ENCODE peak calls at places on chromosomes 6 and 20, in four cellular contexts. T, W, K and Y are unnamed samples. For H3K27me3, the result is how much of the 10 kb centered on the place peaks cover.

GRCh38 chr20:46206025-46206424 is 87.9 kb downstream of the CD40 start:
- DNase-seq in W (peak), T (no peak), K (no peak), Y (peak)

GRCh38 chr6:158897236-158897635 is 78.1 kb upstream of the EZR start:
- DNase-seq in K (no peak), T (no peak), W (no peak), Y (no peak)

GRCh38 chr6:27562027-27562410 is 89.1 kb upstream of the ZNF184 start:
- DNase-seq in K (no peak), T (no peak), W (no peak), Y (no peak)

GRCh38 chr6:113875470-113875869 is 18.3 kb downstream of the MARCKS start:
- DNase-seq in K (no peak), W (no peak), T (no peak), Y (no peak)

GRCh38 chr6:46704562-46704961 is 16.9 kb downstream of the TDRD6 start:
- DNase-seq in W (no peak), T (no peak), K (no peak), Y (no peak)

GRCh38 chr6:16399198-16399597 is 160.8 kb downstream of the GMPR start:
- DNase-seq in T (no peak), W (no peak), K (no peak), Y (no peak)

GRCh38 chr20:49583669-49584417 is 15.9 kb upstream of the PTGIS start:
- DNase-seq in W (peak), K (no peak), T (no peak), Y (no peak)

GRCh38 chr20:30503992-30504570 is 753.4 kb upstream of the DEFB115 start:
- DNase-seq in K (no peak), T (no peak), W (no peak), Y (no peak)

GRCh38 chr20:46572181-46572580 is 21.7 kb upstream of the OCSTAMP start:
- DNase-seq in K (no peak), T (no peak), W (no peak), Y (peak)

GRCh38 chr6:50185006-50185405 is 135.3 kb upstream of the DEFB112 start:
- DNase-seq in K (no peak), T (no peak), W (no peak), Y (no peak)

GRCh38 chr6:43682724-43683429 is 4.7 kb downstream of the MRPS18A start:
- DNase-seq in W (no peak), K (no peak), T (no peak), Y (no peak)

GRCh38 chr6:44858998-44859397 is 469.1 kb upstream of the RUNX2 start:
- DNase-seq in K (no peak), W (no peak), T (no peak), Y (no peak)

GRCh38 chr20:54048489-54048888 is 21.9 kb downstream of the BCAS1 start:
- DNase-seq in T (no peak), K (no peak), W (no peak), Y (no peak)

GRCh38 chr6:9250852-9251251 is 815.5 kb upstream of the SLC35B3 start:
- DNase-seq in W (no peak), T (no peak), K (no peak), Y (peak)

GRCh38 chr20:31644701-31645100 is 7.0 kb downstream of the COX4I2 start:
- DNase-seq in T (no peak), K (no peak), W (no peak), Y (no peak)

GRCh38 chr20:39853664-39854063 is 835.4 kb downstream of the MAFB start:
- DNase-seq in W (no peak), T (no peak), K (no peak), Y (no peak)

GRCh38 chr20:2101057-2101934 is at the start of gene STK35:
- DNase-seq in K (no peak), W (peak), T (no peak), Y (no peak)

GRCh38 chr6:4607026-4607704 is 169.0 kb upstream of the CDYL start:
- DNase-seq in K (no peak), T (no peak), W (no peak), Y (peak)

GRCh38 chr6:115896538-115897129 is 164.1 kb downstream of the FRK start:
- DNase-seq in K (no peak), W (no peak), T (no peak), Y (no peak)

GRCh38 chr6:57193177-57193576 is 21.1 kb downstream of the BAG2 start:
- DNase-seq in K (no peak), T (no peak), W (no peak), Y (no peak)

GRCh38 chr6:13488015-13488895 is 855 bp upstream of the GFOD1 start:
- DNase-seq in W (peak), T (peak), K (no peak), Y (peak)

GRCh38 chr20:25459916-25460590 is 52.6 kb downstream of the GINS1 start:
- DNase-seq in T (no peak), K (no peak), W (no peak), Y (no peak)

GRCh38 chr20:63490416-63490815 is 8.5 kb downstream of the EEF1A2 start:
- DNase-seq in T (no peak), K (no peak), W (peak), Y (no peak)

GRCh38 chr6:160261120-160261450 is 2.5 kb upstream of the SLC22A2 start:
- DNase-seq in W (no peak), K (no peak), T (no peak), Y (no peak)

GRCh38 chr6:125640441-125641150 is 108.8 kb upstream of the HEY2 start:
- DNase-seq in K (no peak), W (no peak), T (no peak), Y (no peak)

GRCh38 chr6:29680904-29681303 is at the start of gene ZFP57:
- DNase-seq in T (no peak), W (no peak), K (no peak), Y (peak)

GRCh38 chr6:91434135-91434534 is 847.3 kb upstream of the MAP3K7 start:
- DNase-seq in W (no peak), T (no peak), K (no peak), Y (no peak)

GRCh38 chr6:142851601-142852000 is 93.4 kb downstream of the HIVEP2 start:
- DNase-seq in T (no peak), W (no peak), K (no peak), Y (no peak)

GRCh38 chr6:30043744-30044143 is 17.3 kb upstream of the POLR1H start:
- DNase-seq in T (no peak), K (no peak), W (no peak), Y (no peak)

GRCh38 chr20:60427516-60427915 is 469.3 kb downstream of the CDH26 start:
- DNase-seq in K (no peak), T (no peak), W (no peak), Y (no peak)

GRCh38 chr6:11040134-11040533 is 4.0 kb downstream of the ELOVL2 start:
- DNase-seq in T (no peak), W (no peak), K (no peak), Y (no peak)

GRCh38 chr6:160398674-160399271 is 50.6 kb downstream of the SLC22A3 start:
- DNase-seq in K (no peak), T (no peak), W (no peak), Y (no peak)

GRCh38 chr20:62733250-62733842 is 24.7 kb downstream of the NTSR1 start:
- DNase-seq in K (no peak), T (no peak), W (no peak), Y (no peak)

GRCh38 chr20:48728042-48728837 is 99.6 kb downstream of the PREX1 start:
- DNase-seq in K (no peak), T (no peak), W (no peak), Y (no peak)

GRCh38 chr20:48339986-48340884 is 487.6 kb downstream of the PREX1 start:
- DNase-seq in T (no peak), K (no peak), W (no peak), Y (no peak)

GRCh38 chr6:18551228-18551627 is 164.1 kb downstream of the RNF144B start:
- DNase-seq in T (no peak), K (no peak), W (no peak), Y (no peak)

GRCh38 chr6:337782-338464 is 45.6 kb downstream of the DUSP22 start:
- DNase-seq in W (no peak), K (no peak), T (no peak), Y (no peak)

GRCh38 chr6:51526049-51526448 is 561.4 kb downstream of the PKHD1 start:
- DNase-seq in W (no peak), K (no peak), T (no peak), Y (no peak)

GRCh38 chr6:54921891-54922290 is 75.3 kb downstream of the FAM83B start:
- DNase-seq in W (no peak), K (no peak), T (no peak), Y (no peak)

GRCh38 chr6:72636215-72636614 is 14.4 kb downstream of the KCNQ5 start:
- DNase-seq in K (no peak), W (no peak), T (no peak), Y (no peak)
- H3K27ac ChIP-seq in K (no peak), W (no peak), T (no peak), Y (no peak)

GRCh38 chr6:147751232-147751631 is 242.7 kb downstream of the SAMD5 start:
- DNase-seq in T (no peak), W (no peak), K (no peak), Y (no peak)

GRCh38 chr6:147759088-147759487 is 250.6 kb downstream of the SAMD5 start:
- DNase-seq in T (no peak), K (no peak), W (no peak), Y (no peak)

GRCh38 chr6:147758305-147758704 is 249.8 kb downstream of the SAMD5 start:
- DNase-seq in T (no peak), W (no peak), K (no peak), Y (no peak)

GRCh38 chr6:147752686-147753418 is 244.4 kb downstream of the SAMD5 start:
- DNase-seq in K (no peak), W (no peak), T (no peak), Y (no peak)

DNA sequence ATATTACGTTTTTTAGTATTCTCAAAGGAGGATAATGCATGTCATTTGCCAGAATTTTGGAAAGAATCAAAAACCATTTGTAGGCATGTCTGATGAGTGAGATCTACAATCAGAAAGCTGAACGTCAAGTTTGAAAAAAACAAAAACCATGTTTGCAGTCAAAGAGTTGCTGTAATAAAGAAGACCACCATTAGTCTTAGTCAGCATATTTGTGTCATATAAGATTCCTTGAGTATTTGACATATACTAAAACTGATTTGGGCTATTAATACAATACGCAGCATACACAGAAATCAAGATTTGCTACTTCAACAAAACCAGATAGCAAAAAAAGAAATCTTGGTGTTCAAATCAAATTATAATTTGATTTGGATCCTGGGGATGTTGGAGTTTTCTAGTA is 247.5 kb downstream of the SAMD5 start:
- DNase-seq in K (no peak), W (no peak), T (no peak), Y (no peak)
- H3K27me3 ChIP-seq in K (under half), W (under half), T (under half), Y (under half)

GRCh38 chr20:58071500-58071804 is 157.0 kb downstream of the ANKRD60 start:
- DNase-seq in T (no peak), K (no peak), W (no peak), Y (peak)
- H3K27ac ChIP-seq in T (no peak), K (no peak), W (no peak), Y (no peak)

GRCh38 chr20:36313936-36314335 is 7.8 kb downstream of the DLGAP4 start:
- DNase-seq in K (no peak), T (no peak), W (no peak), Y (peak)

GRCh38 chr20:36314734-36315544 is 8.8 kb downstream of the DLGAP4 start:
- DNase-seq in T (peak), K (no peak), W (no peak), Y (peak)

GRCh38 chr20:36313476-36313875 is 7.3 kb downstream of the DLGAP4 start:
- DNase-seq in K (no peak), W (no peak), T (no peak), Y (peak)

GRCh38 chr20:36317675-36318074 is 11.5 kb downstream of the DLGAP4 start:
- DNase-seq in T (no peak), W (no peak), K (no peak), Y (no peak)

GRCh38 chr20:36315545-36316351 is 9.6 kb downstream of the DLGAP4 start:
- DNase-seq in T (no peak), W (no peak), K (no peak), Y (no peak)
- H3K27me3 ChIP-seq in T (under half), W (under half), K (under half), Y (under half)

GRCh38 chr6:155121699-155122098 is 126.6 kb downstream of the TIAM2 start:
- DNase-seq in W (no peak), K (no peak), T (no peak), Y (no peak)
- H3K27ac ChIP-seq in W (no peak), K (no peak), T (no peak), Y (no peak)

DNA sequence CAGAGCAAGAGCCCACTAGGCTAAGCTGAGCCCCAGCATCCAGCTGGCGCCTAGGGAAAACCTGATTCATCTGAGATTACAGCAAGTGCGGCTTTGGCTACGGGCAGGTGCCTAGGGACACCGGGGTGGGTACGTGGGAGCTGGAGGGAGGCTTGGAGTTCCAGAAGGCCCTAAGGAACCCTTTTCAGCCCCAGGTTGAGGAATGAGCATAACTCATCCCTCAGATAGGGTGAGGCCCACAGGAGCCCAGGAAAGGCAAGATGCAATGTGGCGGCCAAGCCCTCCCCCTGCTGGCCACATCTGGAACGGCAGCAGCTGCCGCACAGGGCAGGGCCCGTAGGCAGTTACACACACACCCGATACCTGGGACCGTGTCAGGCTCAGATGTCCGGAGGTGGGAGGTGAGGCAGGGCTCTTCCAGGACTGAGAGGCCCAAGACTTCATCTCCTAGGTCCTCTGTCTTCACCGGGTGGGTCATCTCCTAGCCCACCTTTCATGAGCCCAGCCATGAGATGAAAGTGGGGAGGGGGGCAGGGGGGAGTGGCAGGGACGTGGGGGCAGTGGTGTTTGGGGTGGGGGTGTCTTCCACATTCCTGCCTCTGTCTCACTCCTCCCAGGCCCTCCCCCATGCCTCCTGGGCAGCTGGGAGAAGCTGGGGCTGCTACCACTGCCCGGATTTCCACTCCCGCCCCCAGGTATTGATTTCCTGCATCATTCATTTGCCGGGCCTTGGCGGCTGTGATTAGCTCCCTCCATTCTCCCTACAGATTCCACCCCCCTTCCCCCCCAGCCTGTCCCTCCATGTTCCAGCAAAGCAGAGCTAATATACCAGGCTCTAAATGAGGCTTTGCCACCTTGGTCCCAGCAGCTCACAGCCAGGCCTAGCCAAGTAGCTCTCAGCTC is 5.5 kb downstream of the MDGA1 start:
- DNase-seq in T (peak), K (peak), W (peak), Y (peak)
- H3K27me3 ChIP-seq in T (under half), K (under half), W (under half), Y (under half)

GRCh38 chr6:155276638-155277037 is 12.8 kb downstream of the CLDN20 start:
- DNase-seq in W (no peak), K (no peak), T (no peak), Y (no peak)
- H3K27ac ChIP-seq in W (no peak), K (no peak), T (no peak), Y (no peak)